ENCODE peak calls at places on chromosomes 3 and 15, in nine cellular contexts. M, A, E, N, F, V, Z, O and D are unnamed samples.

GRCh38 chr3:166362698-166363097 is 525.5 kb upstream of the BCHE start:
- DNase-seq in M (no peak), N (no peak), Z (no peak), A (no peak), F (no peak), E (no peak), V (peak), O (peak), D (no peak)

GRCh38 chr3:189701934-189702693 is 70.9 kb downstream of the TP63 start:
- DNase-seq in A (no peak), O (no peak), E (no peak), Z (no peak), F (no peak), M (no peak), V (no peak), N (peak), D (no peak)

GRCh38 chr3:192772495-192772894 is 45.2 kb upstream of the FGF12 start:
- DNase-seq in E (peak), M (no peak), A (no peak), V (peak), F (no peak), N (peak), O (peak), Z (no peak), D (peak)

GRCh38 chr3:156291269-156292123 is 171.1 kb downstream of the KCNAB1 start:
- DNase-seq in E (peak), F (no peak), Z (no peak), A (peak), V (no peak), M (peak), N (no peak), O (no peak), D (no peak)

GRCh38 chr15:45351229-45351628 is 27.1 kb downstream of the GATM start:
- DNase-seq in M (no peak), O (no peak), Z (no peak), E (no peak), A (no peak), F (no peak), N (no peak), V (no peak), D (no peak)

GRCh38 chr3:180358179-180358578 is 243.8 kb upstream of the TTC14 start:
- DNase-seq in M (no peak), O (peak), A (no peak), N (no peak), E (peak), F (no peak), Z (no peak), V (no peak), D (no peak)

GRCh38 chr15:35448294-35448693 is 97.7 kb downstream of the DPH6 start:
- DNase-seq in O (no peak), V (no peak), A (no peak), M (no peak), E (peak), F (no peak), N (no peak), Z (no peak), D (no peak)

GRCh38 chr3:192033246-192033645 is 572.3 kb downstream of the PYDC2 start:
- DNase-seq in F (no peak), M (no peak), A (no peak), N (no peak), E (peak), Z (no peak), O (no peak), V (no peak), D (no peak)

GRCh38 chr15:100253640-100254039 is 88.1 kb downstream of the ADAMTS17 start:
- DNase-seq in M (no peak), Z (no peak), N (no peak), O (no peak), F (no peak), A (no peak), E (no peak), V (no peak), D (no peak)

GRCh38 chr3:64708456-64708855 is 20.7 kb upstream of the ADAMTS9 start:
- DNase-seq in N (no peak), V (no peak), M (no peak), A (no peak), Z (no peak), E (no peak), F (no peak), O (no peak), D (no peak)

GRCh38 chr3:156477306-156477705 is 77.6 kb downstream of the SSR3 start:
- DNase-seq in E (peak), O (no peak), Z (peak), N (peak), M (no peak), A (no peak), F (no peak), V (no peak), D (no peak)

GRCh38 chr3:99920530-99921376 is 103.1 kb downstream of the CMSS1 start:
- DNase-seq in Z (no peak), V (peak), O (peak), A (no peak), N (peak), F (no peak), M (no peak), E (no peak), D (no peak)

GRCh38 chr3:94184781-94185180 is 121.9 kb downstream of the NSUN3 start:
- DNase-seq in E (peak), V (no peak), N (peak), A (no peak), O (peak), M (no peak), F (no peak), Z (no peak), D (no peak)

GRCh38 chr15:76146808-76147207 is 87.0 kb downstream of the TMEM266 start:
- DNase-seq in N (no peak), Z (no peak), E (no peak), F (no peak), O (no peak), M (no peak), A (no peak), V (no peak), D (no peak)

GRCh38 chr3:180040966-180041365 is 4.2 kb upstream of the PEX5L start:
- DNase-seq in A (no peak), N (no peak), E (no peak), V (no peak), F (no peak), O (no peak), M (no peak), Z (no peak), D (no peak)

GRCh38 chr15:67897646-67898045 is 57.8 kb upstream of the RNU6-1 start:
- DNase-seq in V (peak), O (no peak), Z (no peak), E (no peak), A (no peak), N (peak), F (no peak), M (no peak), D (no peak)

GRCh38 chr3:162302983-162303624 is 806.5 kb downstream of the OTOL1 start:
- DNase-seq in E (peak), F (no peak), N (peak), O (no peak), A (no peak), Z (no peak), V (no peak), M (no peak), D (no peak)

GRCh38 chr15:37166402-37166801 is 66.1 kb upstream of the MEIS2 start:
- DNase-seq in Z (no peak), A (no peak), F (no peak), V (no peak), N (no peak), M (no peak), E (no peak), O (no peak), D (no peak)

GRCh38 chr3:197242784-197243432 is 55.5 kb downstream of the DLG1 start:
- DNase-seq in O (peak), Z (no peak), E (peak), A (no peak), N (no peak), F (no peak), M (no peak), V (no peak), D (no peak)

GRCh38 chr15:60936186-60936585 is 292.9 kb downstream of the RORA start:
- DNase-seq in E (no peak), N (no peak), O (no peak), M (no peak), A (no peak), Z (no peak), V (no peak), F (no peak), D (no peak)

GRCh38 chr3:172161959-172162358 is 122.6 kb downstream of the FNDC3B start:
- DNase-seq in V (no peak), Z (no peak), M (no peak), E (no peak), N (no peak), F (no peak), O (no peak), A (no peak), D (no peak)

GRCh38 chr3:61645148-61645547 is 83.8 kb downstream of the PTPRG start:
- DNase-seq in M (no peak), V (peak), F (no peak), E (no peak), N (no peak), Z (no peak), A (no peak), O (no peak), D (no peak)

GRCh38 chr3:171494457-171495109 is 34.4 kb upstream of the TNIK start:
- DNase-seq in E (no peak), M (peak), A (no peak), O (no peak), Z (no peak), V (no peak), F (no peak), N (no peak), D (no peak)

GRCh38 chr15:65362491-65362890 is 15.3 kb downstream of the IGDCC3 start:
- DNase-seq in Z (no peak), F (no peak), N (no peak), M (no peak), V (no peak), E (no peak), O (no peak), A (no peak), D (no peak)

GRCh38 chr3:172915911-172916514 is 165.5 kb downstream of the ECT2 start:
- DNase-seq in A (no peak), E (no peak), F (no peak), O (no peak), N (no peak), V (no peak), Z (no peak), M (no peak), D (peak)

GRCh38 chr3:2920103-2920502 is 190.1 kb downstream of the IL5RA start:
- DNase-seq in F (no peak), E (no peak), Z (no peak), V (no peak), N (no peak), O (no peak), M (no peak), A (no peak), D (no peak)

GRCh38 chr3:61573441-61573840 is 12.1 kb downstream of the PTPRG start:
- DNase-seq in M (no peak), E (no peak), N (no peak), A (no peak), Z (no peak), F (no peak), V (no peak), O (no peak), D (no peak)

GRCh38 chr3:194029846-194030245 is 106.1 kb upstream of the HES1 start:
- DNase-seq in F (no peak), A (no peak), O (no peak), M (no peak), E (no peak), Z (no peak), V (no peak), N (no peak), D (no peak)